ENCODE peak calls at places on chromosomes 12 and 14, in ten cellular contexts. A is NCI-H1092 treated with DMSO at 0.1 percent for 48 hours; Q is GM19239; C is CD4-positive, alpha-beta T cell; Y is ELR; D is T-helper 9 cell; P is HTR-8/SVneo; Z is NCI-H1694 treated with DMSO at 0.1 percent for 48 hours; B is iris pigment epithelial cell; G is brain microvascular endothelial cell. K is an unnamed sample.

GRCh38 chr14:61460853-61461611 is 139.7 kb downstream of the PRKCH start:
- DNase-seq in A (no peak), Q (no peak), C (peak), Y (peak), D (no peak), P (no peak), Z (no peak), B (peak), G (peak), K (peak)

GRCh38 chr14:31700282-31701074 is 139.3 kb downstream of the NUBPL start:
- DNase-seq in A (no peak), Q (no peak), C (no peak), Y (no peak), D (no peak), P (no peak), Z (no peak), B (no peak), G (no peak), K (no peak)

GRCh38 chr12:126355346-126355745 is 1290.1 kb downstream of the AACS start:
- DNase-seq in A (no peak), Q (no peak), C (no peak), Y (no peak), D (no peak), P (no peak), Z (peak), B (no peak), G (no peak), K (no peak)

GRCh38 chr14:24310666-24311604 is at the start of gene LTB4R:
- DNase-seq in A (no peak), Q (peak), C (peak), Y (peak), D (peak), P (no peak), Z (no peak), B (peak), G (peak), K (no peak)

GRCh38 chr12:52772727-52773126 is 4.4 kb downstream of the KRT76 start:
- DNase-seq in A (no peak), Q (no peak), C (no peak), Y (no peak), D (no peak), P (no peak), Z (no peak), B (no peak), G (no peak), K (no peak)

GRCh38 chr12:111586986-111587385 is 12.1 kb downstream of the ATXN2 start:
- DNase-seq in A (no peak), Q (no peak), C (no peak), Y (no peak), D (no peak), P (no peak), Z (no peak), B (no peak), G (no peak), K (no peak)

GRCh38 chr14:91613459-91614145 is 103.5 kb upstream of the PPP4R3A start:
- DNase-seq in A (no peak), Q (no peak), C (no peak), Y (no peak), D (no peak), P (no peak), Z (no peak), B (no peak), G (no peak), K (no peak)

GRCh38 chr14:56953884-56954283 is 143.6 kb upstream of the OTX2 start:
- DNase-seq in A (no peak), Q (no peak), C (no peak), Y (no peak), D (no peak), P (no peak), Z (no peak), B (no peak), G (no peak), K (no peak)

GRCh38 chr12:14473707-14474287 is 93.9 kb downstream of the PLBD1 start:
- DNase-seq in A (peak), Q (no peak), C (no peak), Y (peak), D (no peak), P (no peak), Z (peak), B (peak), G (no peak), K (peak)

GRCh38 chr12:93850476-93850875 is 173.3 kb downstream of the CRADD start:
- DNase-seq in A (no peak), Q (no peak), C (no peak), Y (no peak), D (no peak), P (no peak), Z (no peak), B (no peak), G (no peak), K (no peak)

GRCh38 chr14:71492346-71492745 is 439.9 kb upstream of the RGS6 start:
- DNase-seq in A (no peak), Q (no peak), C (no peak), Y (no peak), D (no peak), P (no peak), Z (no peak), B (peak), G (no peak), K (no peak)

GRCh38 chr12:53388932-53389331 is 9.0 kb downstream of the SP1 start:
- DNase-seq in A (no peak), Q (no peak), C (no peak), Y (no peak), D (no peak), P (no peak), Z (no peak), B (no peak), G (no peak), K (no peak)

GRCh38 chr14:53715390-53715730 is 241.3 kb downstream of the BMP4 start:
- DNase-seq in A (no peak), Q (no peak), C (no peak), Y (peak), D (no peak), P (peak), Z (no peak), B (peak), G (peak), K (peak)

GRCh38 chr12:2054091-2055018 is 1.6 kb downstream of the CACNA1C start:
- DNase-seq in A (peak), Q (no peak), C (no peak), Y (no peak), D (no peak), P (no peak), Z (peak), B (no peak), G (no peak), K (no peak)

GRCh38 chr14:102922490-102923200 is at the start of gene AMN:
- DNase-seq in A (no peak), Q (no peak), C (no peak), Y (no peak), D (no peak), P (no peak), Z (no peak), B (peak), G (no peak), K (no peak)

GRCh38 chr12:1838223-1838993 is 18.0 kb downstream of the LRTM2 start:
- DNase-seq in A (peak), Q (no peak), C (no peak), Y (no peak), D (no peak), P (no peak), Z (peak), B (no peak), G (no peak), K (no peak)

GRCh38 chr14:26199599-26200370 is 398.0 kb downstream of the NOVA1 start:
- DNase-seq in A (no peak), Q (no peak), C (no peak), Y (no peak), D (no peak), P (peak), Z (no peak), B (peak), G (no peak), K (peak)

GRCh38 chr14:65238456-65238855 is 136.1 kb upstream of the MAX start:
- DNase-seq in A (no peak), Q (no peak), C (no peak), Y (peak), D (no peak), P (no peak), Z (no peak), B (peak), G (peak), K (peak)

GRCh38 chr14:36317650-36318049 is 2.8 kb downstream of the MBIP start:
- DNase-seq in A (no peak), Q (no peak), C (no peak), Y (peak), D (no peak), P (no peak), Z (no peak), B (no peak), G (no peak), K (peak)

GRCh38 chr12:14567311-14568195 is at the start of gene PLBD1:
- DNase-seq in A (peak), Q (peak), C (no peak), Y (peak), D (no peak), P (no peak), Z (no peak), B (peak), G (no peak), K (no peak)

GRCh38 chr12:54439521-54440255 is 20.6 kb upstream of the ITGA5 start:
- DNase-seq in A (peak), Q (peak), C (no peak), Y (peak), D (no peak), P (peak), Z (peak), B (peak), G (no peak), K (peak)

GRCh38 chr12:32302218-32302826 is 97.0 kb upstream of the FGD4 start:
- DNase-seq in A (no peak), Q (peak), C (no peak), Y (peak), D (no peak), P (peak), Z (peak), B (no peak), G (no peak), K (peak)

GRCh38 chr14:66315548-66315947 is 170.6 kb upstream of the CCDC196 start:
- DNase-seq in A (no peak), Q (no peak), C (no peak), Y (no peak), D (no peak), P (no peak), Z (no peak), B (no peak), G (no peak), K (no peak)

GRCh38 chr12:49974231-49974675 is 1.5 kb downstream of the AQP6 start:
- DNase-seq in A (peak), Q (no peak), C (no peak), Y (peak), D (no peak), P (no peak), Z (no peak), B (peak), G (peak), K (peak)

K was measured in LHCN-M2.